ENCODE peak calls at places on chromosomes 7 and 10, in four cellular contexts. W is right lobe of liver, O is uterus, M is tibial nerve. S is an unnamed sample.

GRCh38 chr7:146655928-146656797 is 539.6 kb downstream of the CNTNAP2 start:
- DNase-seq in W (no peak), O (no peak), M (no peak), S (no peak)

GRCh38 chr7:95478139-95479037 is 7.4 kb upstream of the ASB4 start:
- DNase-seq in W (no peak), O (no peak), M (no peak), S (peak; percentile 60)

GRCh38 chr7:149005427-149006344 is 22.6 kb downstream of the PDIA4 start:
- DNase-seq in W (peak; percentile 83), O (peak; percentile 88), M (peak; percentile 85), S (no peak)

GRCh38 chr7:141593134-141593533 is 41.9 kb downstream of the AGK start:
- DNase-seq in W (no peak), O (no peak), M (no peak), S (no peak)

GRCh38 chr10:70917635-70918034 is 29.3 kb upstream of the PCBD1 start:
- DNase-seq in W (no peak), O (no peak), M (no peak), S (no peak)

GRCh38 chr7:134619627-134620331 is 26.9 kb upstream of the BPGM start:
- DNase-seq in W (no peak), O (no peak), M (no peak), S (no peak)

GRCh38 chr7:44383566-44383965 is 58.2 kb upstream of the CAMK2B start:
- DNase-seq in W (no peak), O (no peak), M (no peak), S (no peak)

GRCh38 chr7:19834566-19834965 is 61.1 kb upstream of the TMEM196 start:
- DNase-seq in W (no peak), O (no peak), M (no peak), S (no peak)

GRCh38 chr10:88901610-88902327 is 21.7 kb downstream of the STAMBPL1 start:
- DNase-seq in W (no peak), O (no peak), M (no peak), S (no peak)

GRCh38 chr7:156493942-156494341 is 146.6 kb upstream of the RNF32 start:
- DNase-seq in W (no peak), O (no peak), M (no peak), S (no peak)

GRCh38 chr10:128519581-128519980 is 393.4 kb upstream of the MKI67 start:
- DNase-seq in W (no peak), O (no peak), M (no peak), S (no peak)

GRCh38 chr7:52269669-52270068 is 765.8 kb upstream of the POM121L12 start:
- DNase-seq in W (no peak), O (no peak), M (no peak), S (no peak)

GRCh38 chr7:77685219-77685618 is 11.0 kb upstream of the RSBN1L start:
- DNase-seq in W (no peak), O (no peak), M (no peak), S (peak; percentile 69)

GRCh38 chr7:50359995-50360925 is 55.7 kb downstream of the IKZF1 start:
- DNase-seq in W (no peak), O (no peak), M (no peak), S (no peak)

GRCh38 chr10:129107525-129107924 is 359.5 kb upstream of the MGMT start:
- DNase-seq in W (no peak), O (no peak), M (no peak), S (no peak)

GRCh38 chr10:53601260-53601875 is 828.8 kb upstream of the MBL2 start:
- DNase-seq in W (no peak), O (no peak), M (no peak), S (no peak)

GRCh38 chr10:107163904-107164861 is at the start of gene SORCS1:
- DNase-seq in W (peak; percentile 57), O (no peak), M (no peak), S (peak; percentile 88)

GRCh38 chr7:144437370-144438191 is 34.1 kb upstream of the NOBOX start:
- DNase-seq in W (no peak), O (peak; percentile 23), M (peak; percentile 79), S (peak; percentile 37)

GRCh38 chr10:99329238-99329890 is at the start of gene CNNM1:
- DNase-seq in W (peak; percentile 34), O (no peak), M (no peak), S (no peak)

GRCh38 chr7:157789094-157789493 is 452.3 kb downstream of the DNAJB6 start:
- DNase-seq in W (no peak), O (no peak), M (no peak), S (no peak)

GRCh38 chr10:100972115-100972903 is 3.0 kb downstream of the SEMA4G start:
- DNase-seq in W (no peak), O (no peak), M (no peak), S (no peak)

GRCh38 chr7:84999450-84999849 is 187.4 kb downstream of the SEMA3D start:
- DNase-seq in W (no peak), O (no peak), M (no peak), S (no peak)

GRCh38 chr7:2978403-2978802 is 65.3 kb downstream of the CARD11 start:
- DNase-seq in W (peak; percentile 36), O (no peak), M (peak; percentile 6), S (peak; percentile 89)

GRCh38 chr10:119957451-119957850 is 64.9 kb downstream of the SEC23IP start:
- DNase-seq in W (no peak), O (no peak), M (no peak), S (no peak)

GRCh38 chr10:50542871-50543270 is 80.9 kb downstream of the SGMS1 start:
- DNase-seq in W (no peak), O (no peak), M (no peak), S (no peak)

GRCh38 chr7:93442478-93443224 is 131.9 kb downstream of the CALCR start:
- DNase-seq in W (no peak), O (no peak), M (peak; percentile 11), S (peak; percentile 22)

GRCh38 chr10:20839141-20839540 is 58.0 kb downstream of the NEBL start:
- DNase-seq in W (no peak), O (no peak), M (no peak), S (no peak)

GRCh38 chr10:29714096-29714874 is 79.5 kb upstream of the SVIL start:
- DNase-seq in W (no peak), O (peak; percentile 67), M (no peak), S (no peak)

GRCh38 chr10:100520811-100521210 is 1.1 kb upstream of the SEC31B start:
- DNase-seq in W (no peak), O (no peak), M (no peak), S (no peak)

GRCh38 chr10:47315426-47315825 is 6.8 kb upstream of the GDF2 start:
- DNase-seq in W (no peak), O (no peak), M (no peak), S (no peak)

GRCh38 chr7:98163704-98164478 is 47.3 kb upstream of the BHLHA15 start:
- DNase-seq in W (peak; percentile 44), O (peak; percentile 36), M (no peak), S (peak; percentile 62)

GRCh38 chr10:46171661-46172060 is 115.1 kb upstream of the ANTXRL start:
- DNase-seq in W (no peak), O (no peak), M (no peak), S (no peak)

GRCh38 chr7:94620703-94621118 is 35.2 kb downstream of the SGCE start:
- DNase-seq in W (peak; percentile 79), O (peak; percentile 47), M (peak; percentile 45), S (peak; percentile 70)

GRCh38 chr10:67602268-67602950 is 93.6 kb downstream of the CTNNA3 start:
- DNase-seq in W (no peak), O (no peak), M (no peak), S (no peak)

GRCh38 chr10:35331894-35332640 is 4.2 kb upstream of the CCNY start:
- DNase-seq in W (no peak), O (peak; percentile 43), M (no peak), S (peak; percentile 35)

GRCh38 chr10:132649651-132650360 is 112.2 kb downstream of the INPP5A start:
- DNase-seq in W (no peak), O (no peak), M (no peak), S (no peak)

GRCh38 chr7:104982308-104982755 is 31.7 kb upstream of the KMT2E start:
- DNase-seq in W (no peak), O (no peak), M (peak; percentile 4), S (no peak)

DNA sequence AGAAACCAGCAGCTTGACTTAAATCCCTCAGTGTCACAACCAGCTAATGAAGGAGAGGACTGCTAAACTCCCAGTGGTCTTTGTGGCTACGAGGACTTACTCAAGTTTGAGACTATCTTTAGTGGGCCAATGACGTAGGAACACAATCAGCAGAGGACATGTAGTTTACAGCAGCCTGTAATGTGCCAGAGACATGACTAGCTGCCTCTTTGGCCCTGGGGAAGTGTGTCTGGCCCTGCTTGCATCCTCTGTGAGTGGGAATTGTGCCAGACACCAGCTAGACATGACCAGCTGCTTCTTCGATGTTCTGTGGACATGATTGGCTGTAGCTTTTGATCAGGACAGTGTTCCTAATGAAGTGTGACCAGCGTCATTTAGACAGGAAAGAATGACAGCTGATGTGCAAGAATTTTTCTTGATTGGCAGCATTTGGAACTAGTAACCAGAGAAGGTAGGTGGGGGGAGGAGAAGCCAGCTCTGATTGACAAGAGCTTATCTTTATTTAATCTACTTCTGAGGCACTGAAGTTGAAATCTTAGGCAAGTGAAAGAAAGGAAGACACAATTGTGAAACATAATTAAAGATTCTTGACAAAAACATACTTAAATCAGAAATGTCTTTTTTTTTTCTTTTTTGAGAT is 141.8 kb downstream of the AUTS2 start:
- DNase-seq in W (no peak), O (peak; percentile 28), M (peak; percentile 32), S (no peak)
- TF ChIP-seq POLR2A in W (no peak), O (no peak), M (no peak), S (no peak)

GRCh38 chr10:76829724-76830123 is 807.9 kb downstream of the KCNMA1 start:
- DNase-seq in W (no peak), O (no peak), M (peak; percentile 43), S (no peak)

DNA sequence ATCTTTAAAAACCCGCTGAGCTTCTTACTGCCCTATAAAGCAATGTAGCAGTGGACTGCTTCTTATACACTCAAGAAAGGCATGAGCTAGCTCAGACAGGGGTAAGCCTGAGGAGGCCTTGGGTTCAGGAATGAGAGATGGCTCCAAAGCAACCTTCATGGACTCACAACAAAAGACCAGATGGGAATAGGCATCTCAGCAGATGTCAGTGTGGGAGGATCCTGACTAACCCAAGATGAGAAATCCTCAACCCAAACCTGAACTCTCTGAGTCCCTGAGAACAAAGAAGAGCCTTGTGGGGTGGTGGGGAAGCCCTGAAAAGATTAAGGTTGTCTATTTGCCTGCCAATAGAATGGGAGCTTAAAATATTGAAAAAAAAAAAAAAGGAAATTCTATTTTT is 807.4 kb downstream of the KCNMA1 start:
- DNase-seq in W (no peak), O (no peak), M (no peak), S (no peak)
- TF ChIP-seq POLR2A in W (no peak), O (no peak), M (no peak), S (no peak)

DNA sequence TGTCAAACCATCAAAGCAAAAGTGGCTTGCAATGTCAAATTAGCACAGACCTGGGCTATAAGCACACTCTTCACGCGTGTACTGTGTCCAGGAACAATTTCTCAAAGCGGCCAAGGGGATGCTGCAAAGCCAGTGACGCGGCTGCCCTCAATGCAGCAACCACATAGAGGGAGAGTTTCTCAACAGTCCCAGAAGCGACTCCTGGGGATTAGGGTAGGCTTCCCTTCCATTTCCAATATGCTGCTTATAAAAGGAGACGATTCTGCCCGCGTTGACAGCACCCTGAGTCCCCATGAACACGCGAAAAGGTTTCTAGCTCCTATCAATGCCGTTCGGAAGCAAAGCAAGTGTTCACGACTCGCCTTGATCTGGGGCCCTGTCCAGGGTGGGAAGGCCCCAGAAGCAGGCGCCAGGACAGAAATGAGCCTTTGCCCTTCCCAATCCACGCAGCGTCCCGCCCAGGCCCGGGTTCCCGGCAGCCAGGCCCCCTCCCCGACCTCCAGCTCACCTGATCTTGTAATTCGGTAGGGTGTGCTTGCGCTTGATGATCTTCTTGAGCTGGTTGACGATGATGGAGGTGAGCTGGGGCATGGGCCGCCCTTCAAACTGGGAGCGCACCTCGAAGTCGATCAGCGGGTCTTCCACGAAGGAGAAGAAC is 1.3 kb downstream of the PDZD8 start:
- DNase-seq in W (peak; percentile 68), O (peak; percentile 38), M (peak; percentile 57), S (peak; percentile 78)
- TF ChIP-seq POLR2A in W (peak; percentile 64), O (no peak), M (no peak), S (peak; percentile 45)

GRCh38 chr10:79313911-79314439 is 33.3 kb upstream of the PPIF start:
- DNase-seq in W (peak; percentile 15), O (peak; percentile 23), M (no peak), S (no peak)
- TF ChIP-seq POLR2A in W (no peak), O (no peak), M (no peak), S (no peak)

S was measured in upper lobe of left lung.